ENCODE peak calls at places on chromosome 21, in six cellular contexts. N is testis, Y is A549, T is AG04450, A is left lung, L is mammary epithelial cell. U is an unnamed sample.

GRCh38 chr21:38142226-38142625 is 114.6 kb upstream of the KCNJ15 start:
- DNase-seq in N (no peak), Y (no peak), T (no peak), A (no peak), L (peak), U (no peak)

GRCh38 chr21:30315701-30316100 is 4.4 kb downstream of the KRTAP26-1 start:
- DNase-seq in N (no peak), Y (no peak), T (no peak), A (no peak), L (no peak), U (no peak)

GRCh38 chr21:26546698-26547097 is 26.4 kb downstream of the CYYR1 start:
- DNase-seq in N (no peak), Y (no peak), T (no peak), A (peak), L (no peak), U (no peak)

GRCh38 chr21:36883532-36884486 is 82.7 kb downstream of the HLCS start:
- DNase-seq in N (no peak), Y (peak), T (no peak), A (no peak), L (no peak), U (no peak)

GRCh38 chr21:25938673-25939395 is 204.1 kb downstream of the GABPA start:
- DNase-seq in N (no peak), Y (no peak), T (no peak), A (no peak), L (no peak), U (no peak)

GRCh38 chr21:43771698-43772367 is 4.3 kb downstream of the CSTB start:
- DNase-seq in N (no peak), Y (no peak), T (no peak), A (no peak), L (no peak), U (no peak)

GRCh38 chr21:32064511-32064910 is 191.7 kb downstream of the HUNK start:
- DNase-seq in N (no peak), Y (no peak), T (no peak), A (no peak), L (no peak), U (no peak)

GRCh38 chr21:31630062-31630711 is 29.3 kb upstream of the SOD1 start:
- DNase-seq in N (no peak), Y (peak), T (peak), A (peak), L (peak), U (peak)

GRCh38 chr21:35045539-35046222 is 3.4 kb downstream of the RUNX1 start:
- DNase-seq in N (no peak), Y (no peak), T (no peak), A (no peak), L (no peak), U (no peak)

GRCh38 chr21:35044770-35045538 is 4.1 kb downstream of the RUNX1 start:
- DNase-seq in N (no peak), Y (no peak), T (no peak), A (no peak), L (no peak), U (no peak)

GRCh38 chr21:35048183-35048601 is 910 bp downstream of the RUNX1 start:
- DNase-seq in N (no peak), Y (peak), T (no peak), A (no peak), L (peak), U (peak)

GRCh38 chr21:35046223-35046690 is 2.8 kb downstream of the RUNX1 start:
- DNase-seq in N (no peak), Y (no peak), T (no peak), A (no peak), L (no peak), U (no peak)

GRCh38 chr21:35046880-35047229 is 2.2 kb downstream of the RUNX1 start:
- DNase-seq in N (no peak), Y (no peak), T (no peak), A (no peak), L (no peak), U (peak)
- H3K4me3 ChIP-seq in N (no peak), Y (no peak), T (peak), A (peak), L (peak), U (peak)

GRCh38 chr21:35438643-35439404 is 389.7 kb upstream of the RUNX1 start:
- DNase-seq in N (no peak), Y (no peak), T (no peak), A (no peak), L (peak), U (no peak)
- H3K4me3 ChIP-seq in N (no peak), Y (no peak), T (no peak), A (no peak), L (no peak), U (no peak)

GRCh38 chr21:33586927-33587326 is 1.6 kb downstream of the DONSON start:
- DNase-seq in N (no peak), Y (no peak), T (no peak), A (no peak), L (peak), U (no peak)
- H3K4me3 ChIP-seq in N (no peak), Y (peak), T (peak), A (no peak), L (peak), U (peak)

DNA sequence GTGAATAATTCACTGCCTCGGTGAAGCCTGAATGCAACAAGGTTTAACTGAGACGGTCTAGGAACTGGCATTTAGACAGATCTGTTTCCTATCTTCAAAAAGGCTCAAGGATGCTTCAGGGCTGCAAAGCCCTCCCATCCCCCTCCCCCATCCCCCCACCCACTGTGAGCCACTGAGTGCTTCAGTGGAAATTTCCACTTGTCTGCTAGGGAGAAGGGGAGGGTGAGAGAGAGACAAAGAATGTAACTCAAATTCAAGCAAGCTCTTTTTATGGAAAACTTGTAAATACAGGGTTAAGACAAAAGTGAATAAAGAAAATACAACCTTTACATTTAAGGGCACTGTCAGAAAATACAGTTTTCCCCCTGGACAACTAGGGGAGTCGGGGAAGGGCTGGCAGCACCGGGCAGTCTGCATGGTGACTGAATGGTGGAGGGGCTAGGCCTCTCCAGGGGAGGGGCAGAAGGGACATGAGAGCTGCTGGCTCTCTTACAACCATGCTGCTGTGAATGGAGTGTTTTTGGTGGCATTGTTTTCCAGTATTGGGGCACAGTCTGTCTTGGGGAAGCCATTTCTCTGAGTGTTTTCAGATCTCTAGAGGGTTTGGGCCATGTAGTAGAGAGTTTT is 56.7 kb downstream of the MRPS6 start:
- DNase-seq in N (no peak), Y (no peak), T (no peak), A (no peak), L (no peak), U (no peak)
- H3K4me3 ChIP-seq in N (no peak), Y (no peak), T (peak), A (no peak), L (no peak), U (no peak)

GRCh38 chr21:15289246-15289645 is 224.4 kb upstream of the NRIP1 start:
- DNase-seq in N (no peak), Y (no peak), T (no peak), A (no peak), L (no peak), U (no peak)

GRCh38 chr21:15293251-15293650 is 228.5 kb upstream of the NRIP1 start:
- DNase-seq in N (no peak), Y (peak), T (peak), A (no peak), L (peak), U (peak)

GRCh38 chr21:15285567-15285966 is 220.8 kb upstream of the NRIP1 start:
- DNase-seq in N (no peak), Y (no peak), T (no peak), A (no peak), L (no peak), U (no peak)

GRCh38 chr21:15291621-15292266 is 226.9 kb upstream of the NRIP1 start:
- DNase-seq in N (no peak), Y (no peak), T (no peak), A (no peak), L (peak), U (no peak)

DNA sequence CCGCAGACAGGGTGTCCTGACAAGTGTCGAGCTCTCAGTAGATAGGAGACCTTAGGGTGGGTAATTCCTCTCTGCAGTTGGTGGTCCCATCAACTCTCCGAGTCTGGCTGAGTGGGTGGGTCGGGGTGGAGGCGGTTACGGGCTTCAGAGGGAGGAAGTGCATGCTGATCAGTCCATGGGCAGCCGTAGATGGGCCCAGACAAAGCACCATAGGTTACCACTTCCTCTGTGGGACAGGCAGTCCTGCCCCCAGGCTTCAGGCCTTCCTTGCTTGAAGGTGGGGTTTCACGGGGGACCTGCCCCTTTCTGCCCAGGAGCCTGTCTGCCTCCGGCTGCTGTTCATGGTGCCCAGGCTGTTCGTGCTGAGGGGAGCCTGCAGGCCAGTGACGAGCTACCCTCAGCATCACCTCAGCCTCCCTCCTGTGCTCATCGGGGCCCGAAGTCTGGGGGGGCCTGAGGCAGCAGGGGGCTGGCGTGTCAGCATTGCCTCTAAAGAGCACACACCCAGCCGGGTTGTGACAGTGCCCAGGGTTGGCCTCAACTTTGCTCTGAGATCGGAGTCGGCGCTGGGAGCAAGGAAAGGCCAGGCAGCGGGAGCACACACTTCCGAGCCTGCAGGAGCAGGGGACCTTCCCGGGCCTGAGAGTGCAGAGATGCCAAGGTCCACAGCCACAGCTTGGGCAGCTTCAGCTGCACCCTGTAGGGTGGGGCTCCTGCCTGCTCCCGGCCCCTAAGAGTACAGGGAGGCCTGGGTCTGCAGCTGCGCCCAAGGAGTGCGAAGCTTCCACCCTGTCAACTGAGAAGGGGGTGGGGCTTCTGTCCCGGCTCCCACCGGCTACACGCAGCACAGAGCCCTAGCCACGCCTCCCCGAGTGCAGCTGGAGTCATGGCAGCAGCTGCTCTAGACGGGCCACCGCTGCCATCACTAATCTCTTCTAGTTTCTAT is 225.4 kb upstream of the NRIP1 start:
- DNase-seq in N (peak), Y (no peak), T (no peak), A (peak), L (no peak), U (no peak)
- H3K4me3 ChIP-seq in N (peak), Y (no peak), T (no peak), A (no peak), L (no peak), U (no peak)

DNA sequence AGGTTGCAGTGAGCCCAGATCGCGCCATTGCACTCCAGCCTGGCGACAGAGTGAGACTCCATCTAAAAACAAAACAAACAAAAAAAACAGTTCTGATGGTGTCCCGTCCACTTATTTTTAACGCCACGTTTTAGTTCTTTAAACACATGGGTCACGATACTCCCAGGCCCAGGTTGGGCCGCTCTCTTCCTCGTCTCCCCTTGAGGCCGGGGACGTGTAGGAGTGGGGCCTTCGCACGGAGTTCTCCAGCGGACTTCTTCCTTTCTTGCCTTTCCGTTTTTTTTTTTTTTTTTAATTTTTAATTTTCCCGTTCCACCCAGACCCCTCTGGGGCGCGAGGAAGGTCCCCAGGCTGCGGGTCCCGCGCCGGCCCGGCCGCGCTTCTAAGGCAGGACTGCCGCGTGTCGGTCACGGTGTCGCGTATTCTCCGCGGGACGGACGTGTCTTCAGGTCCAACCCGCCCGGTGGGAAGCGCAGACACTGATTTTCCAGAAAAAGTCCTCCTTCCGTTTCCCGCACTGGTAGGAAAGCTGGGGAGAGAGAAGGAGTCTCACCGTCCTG is 47.5 kb upstream of the SLC19A1 start:
- DNase-seq in N (peak), Y (no peak), T (no peak), A (no peak), L (no peak), U (no peak)
- H3K4me3 ChIP-seq in N (peak), Y (no peak), T (peak), A (peak), L (no peak), U (peak)

DNA sequence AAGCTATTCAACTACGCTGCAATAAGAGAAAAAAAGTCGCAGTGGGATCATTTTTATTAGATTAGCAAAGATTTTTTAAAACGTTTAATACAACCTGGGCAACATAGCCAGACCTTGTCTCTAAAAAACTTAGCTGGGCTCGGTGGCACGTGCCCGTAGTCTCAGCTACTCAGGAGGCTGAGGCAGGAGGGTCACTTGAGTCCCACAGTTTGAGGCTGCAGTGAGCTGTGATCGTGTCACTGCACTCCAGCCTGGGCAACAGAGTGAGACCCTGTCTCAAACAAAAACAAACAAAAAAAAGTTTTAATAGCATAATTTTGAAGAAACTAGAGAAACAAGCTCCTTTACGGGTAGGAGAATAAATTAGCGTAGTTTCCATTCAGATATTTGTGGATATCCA is 1.0 kb upstream of the PRDM15 start:
- DNase-seq in N (no peak), Y (no peak), T (no peak), A (no peak), L (no peak), U (no peak)
- H3K4me3 ChIP-seq in N (no peak), Y (peak), T (peak), A (peak), L (peak), U (peak)

GRCh38 chr21:41507521-41508414 is at the start of gene TMPRSS2:
- DNase-seq in N (no peak), Y (no peak), T (no peak), A (peak), L (peak), U (no peak)
- H3K4me3 ChIP-seq in N (peak), Y (peak), T (no peak), A (peak), L (no peak), U (no peak)

DNA sequence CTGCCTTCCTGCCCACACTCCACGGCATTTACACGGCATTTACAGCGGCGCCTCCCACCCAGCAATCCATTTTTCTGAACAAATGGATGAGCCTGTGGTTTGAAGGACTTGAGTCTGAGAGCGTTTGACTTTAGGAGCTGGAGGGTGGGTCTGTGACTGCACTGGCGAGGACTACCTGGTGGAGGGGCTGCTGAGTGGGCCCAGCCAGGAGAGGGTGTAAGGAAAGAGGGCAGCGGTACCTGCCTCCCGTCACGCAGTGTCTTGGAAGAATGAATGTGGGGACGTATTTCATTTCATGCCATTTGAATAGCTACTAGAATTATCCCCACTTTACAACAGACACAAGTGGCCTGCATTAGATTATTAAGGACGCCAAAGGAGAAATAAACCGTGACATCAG is 62.9 kb downstream of the B3GALT5 start:
- DNase-seq in N (no peak), Y (no peak), T (no peak), A (no peak), L (no peak), U (no peak)
- H3K4me3 ChIP-seq in N (no peak), Y (no peak), T (no peak), A (no peak), L (no peak), U (no peak)

GRCh38 chr21:29145354-29145782 is 14.9 kb downstream of the MAP3K7CL start:
- DNase-seq in N (no peak), Y (peak), T (peak), A (no peak), L (peak), U (peak)

GRCh38 chr21:29145837-29146453 is 15.5 kb downstream of the MAP3K7CL start:
- DNase-seq in N (peak), Y (no peak), T (no peak), A (no peak), L (peak), U (no peak)

GRCh38 chr21:29148535-29148934 is 18.1 kb downstream of the MAP3K7CL start:
- DNase-seq in N (peak), Y (no peak), T (no peak), A (no peak), L (peak), U (no peak)

GRCh38 chr21:29144736-29145353 is 14.4 kb downstream of the MAP3K7CL start:
- DNase-seq in N (no peak), Y (no peak), T (no peak), A (no peak), L (peak), U (no peak)

GRCh38 chr21:29146726-29147125 is 16.3 kb downstream of the MAP3K7CL start:
- DNase-seq in N (no peak), Y (no peak), T (no peak), A (no peak), L (no peak), U (no peak)
- H3K4me3 ChIP-seq in N (no peak), Y (no peak), T (no peak), A (no peak), L (no peak), U (no peak)

U was measured in HFF-Myc.